ENCODE peak calls at places on chromosomes 4 and X, in seven cellular contexts. W, Z, I, M, S, Y and G are unnamed samples. For H3K27me3, the result is how much of the 10 kb centered on the place peaks cover.

GRCh38 chrX:2552621-2553297 is 52.0 kb upstream of the DHRSX start:
- DNase-seq in M (no peak), Y (peak), Z (peak), I (no peak), S (no peak), W (no peak), G (no peak)

GRCh38 chrX:153921511-153922285 is 4.4 kb downstream of the ARHGAP4 start:
- DNase-seq in Z (no peak), I (no peak), W (no peak), Y (no peak), M (no peak), S (no peak), G (no peak)

GRCh38 chrX:106952988-106953387 is 32.8 kb downstream of the CLDN2 start:
- DNase-seq in Y (no peak), S (no peak), Z (no peak), I (no peak), M (no peak), W (no peak), G (no peak)

GRCh38 chrX:48498374-48498809 is 10.4 kb upstream of the PORCN start:
- DNase-seq in Z (no peak), W (no peak), I (no peak), Y (no peak), S (no peak), M (no peak), G (no peak)

GRCh38 chrX:48958635-48959094 is 1.3 kb upstream of the OTUD5 start:
- DNase-seq in Y (peak), M (peak), W (peak), S (no peak), I (no peak), Z (no peak), G (no peak)

GRCh38 chr4:2662598-2662997 is 93.5 kb downstream of the TNIP2 start:
- DNase-seq in Z (no peak), I (no peak), W (no peak), M (no peak), Y (no peak), S (no peak), G (no peak)

GRCh38 chr4:141713771-141714445 is 77.5 kb downstream of the IL15 start:
- DNase-seq in Y (no peak), Z (no peak), W (no peak), S (no peak), I (no peak), M (no peak), G (no peak)

GRCh38 chr4:91035276-91035675 is 908.1 kb downstream of the CCSER1 start:
- DNase-seq in Y (no peak), S (no peak), Z (no peak), M (no peak), W (no peak), I (no peak), G (no peak)

GRCh38 chr4:176538217-176538925 is 218.6 kb downstream of the SPCS3 start:
- DNase-seq in Y (no peak), Z (no peak), W (no peak), I (no peak), M (no peak), S (no peak), G (no peak)

GRCh38 chr4:67083496-67083895 is 461.8 kb downstream of the CENPC start:
- DNase-seq in Y (no peak), W (no peak), Z (no peak), S (no peak), M (no peak), I (no peak), G (no peak)

GRCh38 chr4:22485751-22486150 is 30.1 kb downstream of the ADGRA3 start:
- DNase-seq in S (no peak), M (no peak), I (no peak), Z (no peak), Y (no peak), W (no peak), G (no peak)

GRCh38 chrX:133215747-133216146 is 2.4 kb downstream of the TFDP3 start:
- DNase-seq in S (no peak), W (peak), M (no peak), Y (peak), Z (no peak), I (no peak), G (no peak)

GRCh38 chr4:146534178-146534577 is 12.4 kb upstream of the SLC10A7 start:
- DNase-seq in M (no peak), I (no peak), Z (no peak), Y (no peak), S (no peak), W (no peak), G (no peak)

GRCh38 chr4:48047421-48047844 is 30.9 kb downstream of the NIPAL1 start:
- DNase-seq in S (no peak), Y (no peak), M (peak), Z (no peak), I (no peak), W (peak), G (no peak)
- TF ChIP-seq EP300 in S (no peak), Y (no peak), M (no peak), Z (no peak), I (no peak), W (no peak), G (no peak)

GRCh38 chrX:69531031-69531755 is 27.1 kb downstream of the NALF2 start:
- DNase-seq in I (no peak), W (no peak), Z (no peak), S (no peak), M (no peak), Y (no peak), G (no peak)

GRCh38 chrX:69535661-69536060 is 31.5 kb downstream of the NALF2 start:
- DNase-seq in W (no peak), Z (no peak), S (no peak), M (no peak), I (no peak), Y (no peak), G (no peak)

GRCh38 chrX:69524765-69525164 is 20.6 kb downstream of the NALF2 start:
- DNase-seq in I (no peak), S (no peak), M (no peak), Z (no peak), Y (no peak), W (no peak), G (no peak)

GRCh38 chrX:69530306-69530705 is 26.2 kb downstream of the NALF2 start:
- DNase-seq in Y (no peak), W (no peak), M (no peak), I (no peak), S (no peak), Z (no peak), G (no peak)
- H3K27me3 ChIP-seq in Y (under half), W (under half), M (under half), I (under half), S (under half), Z (under half), G (under half)

GRCh38 chrX:7062276-7062675 is 85.2 kb upstream of the STS start:
- DNase-seq in I (no peak), S (no peak), Y (no peak), M (no peak), W (no peak), Z (no peak), G (no peak)
- H3K4me3 ChIP-seq in I (no peak), S (no peak), Y (no peak), M (no peak), W (no peak), Z (no peak), G (no peak)

GRCh38 chrX:148156986-148157385 is 175.8 kb downstream of the FMR1NB start:
- DNase-seq in I (no peak), S (no peak), W (no peak), Z (no peak), M (no peak), Y (no peak), G (no peak)

DNA sequence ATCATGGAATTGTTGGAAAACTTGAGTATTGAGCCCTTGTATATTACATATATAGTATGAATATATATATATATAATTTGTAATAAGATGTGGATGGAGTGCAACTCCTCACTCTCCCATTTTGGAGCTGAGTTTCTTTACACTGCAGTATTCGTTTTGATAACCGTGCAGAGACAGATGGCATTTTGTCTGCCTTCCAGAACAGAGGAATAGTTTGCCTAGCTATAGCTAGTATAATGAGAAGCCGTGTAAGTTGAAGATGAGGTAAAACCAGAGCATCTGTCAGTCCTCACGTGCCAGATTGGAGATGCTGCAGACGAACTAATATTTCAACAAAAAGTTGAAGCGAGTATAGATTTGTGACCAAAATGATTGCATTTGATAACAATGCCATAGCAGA is 180.5 kb downstream of the FMR1NB start:
- DNase-seq in Y (no peak), M (no peak), Z (no peak), I (no peak), S (no peak), W (no peak), G (no peak)
- TF ChIP-seq EP300 in Y (no peak), M (no peak), Z (no peak), I (no peak), S (no peak), W (no peak), G (no peak)

GRCh38 chrX:136665258-136665900 is 17.4 kb downstream of the CD40LG start:
- DNase-seq in Y (no peak), I (no peak), Z (no peak), M (no peak), W (no peak), S (no peak), G (no peak)
- H3K27me3 ChIP-seq in Y (under half), I (under half), Z (under half), M (under half), W (under half), S (under half), G (under half)

GRCh38 chrX:19682712-19683331 is 167.5 kb upstream of the MAP3K15 start:
- DNase-seq in W (peak), Z (peak), S (no peak), M (peak), I (peak), Y (no peak), G (peak)
- H3K4me3 ChIP-seq in W (no peak), Z (no peak), S (no peak), M (no peak), I (no peak), Y (no peak), G (no peak)

GRCh38 chr4:53132117-53132889 is 233.6 kb downstream of the SCFD2 start:
- DNase-seq in Y (no peak), Z (no peak), W (no peak), I (no peak), S (no peak), M (no peak), G (no peak)
- TF ChIP-seq EP300 in Y (no peak), Z (no peak), W (no peak), I (no peak), S (no peak), M (no peak), G (no peak)